ENCODE peak calls at places on chromosome 21, in five cellular contexts. One of them, this sample, is unnamed.
A peak's percentile ranks its signal among the peaks of the same experiment; 100 is the strongest.

GRCh38 chr21:38244885-38245869 is 11.6 kb upstream of the KCNJ15 start:
- DNase-seq in choroid plexus epithelial cell: peak; percentile 96
- DNase-seq in fibroblast of mammary gland: peak; percentile 100
- DNase-seq in uterus: no peak
- DNase-seq in HFF-Myc: peak; percentile 98
- DNase-seq in this sample: no peak

GRCh38 chr21:16954787-16955186 is 558.1 kb upstream of the CXADR start:
- DNase-seq in choroid plexus epithelial cell: no peak
- DNase-seq in fibroblast of mammary gland: no peak
- DNase-seq in uterus: no peak
- DNase-seq in HFF-Myc: no peak
- DNase-seq in this sample: no peak

GRCh38 chr21:32641715-32642698 is 29.8 kb upstream of the CFAP298 start:
- DNase-seq in choroid plexus epithelial cell: no peak
- DNase-seq in fibroblast of mammary gland: no peak
- DNase-seq in uterus: no peak
- DNase-seq in HFF-Myc: no peak
- DNase-seq in this sample: no peak

GRCh38 chr21:43877936-43878575 is 13.0 kb downstream of the AGPAT3 start:
- DNase-seq in choroid plexus epithelial cell: no peak
- DNase-seq in fibroblast of mammary gland: no peak
- DNase-seq in uterus: no peak
- DNase-seq in HFF-Myc: no peak
- DNase-seq in this sample: no peak

GRCh38 chr21:42552407-42553336 is 39.0 kb downstream of the SLC37A1 start:
- DNase-seq in choroid plexus epithelial cell: no peak
- DNase-seq in fibroblast of mammary gland: no peak
- DNase-seq in uterus: no peak
- DNase-seq in HFF-Myc: no peak
- DNase-seq in this sample: no peak

GRCh38 chr21:25561668-25562641 is 45.3 kb downstream of the MRPL39 start:
- DNase-seq in choroid plexus epithelial cell: peak; percentile 74
- DNase-seq in fibroblast of mammary gland: peak; percentile 71
- DNase-seq in uterus: peak; percentile 28
- DNase-seq in HFF-Myc: peak; percentile 30
- DNase-seq in this sample: peak; percentile 79

GRCh38 chr21:37986751-37987399 is 70.6 kb upstream of the KCNJ6 start:
- DNase-seq in choroid plexus epithelial cell: no peak
- DNase-seq in fibroblast of mammary gland: no peak
- DNase-seq in uterus: no peak
- DNase-seq in HFF-Myc: no peak
- DNase-seq in this sample: no peak

GRCh38 chr21:25565272-25566199 is 41.7 kb downstream of the MRPL39 start:
- DNase-seq in choroid plexus epithelial cell: no peak
- DNase-seq in fibroblast of mammary gland: no peak
- DNase-seq in uterus: no peak
- DNase-seq in HFF-Myc: no peak
- DNase-seq in this sample: no peak

GRCh38 chr21:19048088-19048672 is 644.6 kb upstream of the TMPRSS15 start:
- DNase-seq in choroid plexus epithelial cell: no peak
- DNase-seq in fibroblast of mammary gland: no peak
- DNase-seq in uterus: no peak
- DNase-seq in HFF-Myc: no peak
- DNase-seq in this sample: no peak

GRCh38 chr21:39367783-39368182 is 18.9 kb upstream of the HMGN1 start:
- DNase-seq in choroid plexus epithelial cell: no peak
- DNase-seq in fibroblast of mammary gland: no peak
- DNase-seq in uterus: no peak
- DNase-seq in HFF-Myc: no peak
- DNase-seq in this sample: no peak

GRCh38 chr21:39375446-39375845 is 26.6 kb upstream of the HMGN1 start:
- DNase-seq in choroid plexus epithelial cell: no peak
- DNase-seq in fibroblast of mammary gland: no peak
- DNase-seq in uterus: no peak
- DNase-seq in HFF-Myc: no peak
- DNase-seq in this sample: no peak

GRCh38 chr21:39374046-39374445 is 25.2 kb upstream of the HMGN1 start:
- DNase-seq in choroid plexus epithelial cell: no peak
- DNase-seq in fibroblast of mammary gland: no peak
- DNase-seq in uterus: no peak
- DNase-seq in HFF-Myc: no peak
- DNase-seq in this sample: no peak

GRCh38 chr21:39377444-39378050 is 28.7 kb upstream of the HMGN1 start:
- DNase-seq in choroid plexus epithelial cell: no peak
- DNase-seq in fibroblast of mammary gland: no peak
- DNase-seq in uterus: no peak
- DNase-seq in HFF-Myc: no peak
- DNase-seq in this sample: no peak

GRCh38 chr21:39373634-39374033 is 24.7 kb upstream of the HMGN1 start:
- DNase-seq in choroid plexus epithelial cell: peak; percentile 80
- DNase-seq in fibroblast of mammary gland: peak; percentile 49
- DNase-seq in uterus: no peak
- DNase-seq in HFF-Myc: no peak
- DNase-seq in this sample: no peak
- TF ChIP-seq CTCF in choroid plexus epithelial cell: peak; percentile 72
- TF ChIP-seq CTCF in fibroblast of mammary gland: peak; percentile 40
- TF ChIP-seq CTCF in uterus: no peak
- TF ChIP-seq CTCF in HFF-Myc: peak; percentile 39
- TF ChIP-seq CTCF in this sample: no peak

GRCh38 chr21:15212214-15212613 is 147.4 kb upstream of the NRIP1 start:
- DNase-seq in choroid plexus epithelial cell: no peak
- DNase-seq in fibroblast of mammary gland: no peak
- DNase-seq in uterus: no peak
- DNase-seq in HFF-Myc: no peak
- DNase-seq in this sample: no peak

GRCh38 chr21:15209224-15209623 is 144.4 kb upstream of the NRIP1 start:
- DNase-seq in choroid plexus epithelial cell: no peak
- DNase-seq in fibroblast of mammary gland: no peak
- DNase-seq in uterus: no peak
- DNase-seq in HFF-Myc: no peak
- DNase-seq in this sample: no peak

GRCh38 chr21:15208787-15209186 is 144.0 kb upstream of the NRIP1 start:
- DNase-seq in choroid plexus epithelial cell: no peak
- DNase-seq in fibroblast of mammary gland: no peak
- DNase-seq in uterus: no peak
- DNase-seq in HFF-Myc: no peak
- DNase-seq in this sample: no peak

GRCh38 chr21:15211491-15212133 is 146.8 kb upstream of the NRIP1 start:
- DNase-seq in choroid plexus epithelial cell: no peak
- DNase-seq in fibroblast of mammary gland: no peak
- DNase-seq in uterus: no peak
- DNase-seq in HFF-Myc: no peak
- DNase-seq in this sample: no peak

DNA sequence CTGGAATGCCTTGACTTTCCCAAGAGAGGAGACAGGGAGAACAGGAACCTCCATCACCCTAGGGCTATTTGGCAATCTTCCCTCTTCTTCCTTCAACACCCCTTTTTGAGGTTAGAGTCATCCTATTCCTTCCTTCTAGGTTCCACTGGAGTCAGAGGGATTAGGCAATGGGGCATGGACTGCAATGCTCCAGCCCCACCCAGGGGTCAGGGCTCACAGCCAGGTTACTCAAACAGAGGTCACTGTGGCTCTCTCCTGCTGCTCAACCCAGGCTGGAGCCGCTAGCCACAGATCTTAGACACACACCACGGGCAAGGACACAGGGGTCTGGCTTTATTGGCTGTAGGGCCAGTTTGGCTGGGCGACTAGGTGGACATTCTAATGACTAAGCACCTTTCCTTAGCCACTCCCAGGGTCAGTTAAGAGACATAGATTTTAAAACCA is 145.5 kb upstream of the NRIP1 start:
- DNase-seq in choroid plexus epithelial cell: peak; percentile 27
- DNase-seq in fibroblast of mammary gland: peak; percentile 89
- DNase-seq in uterus: no peak
- DNase-seq in HFF-Myc: no peak
- DNase-seq in this sample: peak; percentile 75
- H3K4me3 ChIP-seq in choroid plexus epithelial cell: no peak overlapping the region
- H3K4me3 ChIP-seq in fibroblast of mammary gland: no peak overlapping the region
- H3K4me3 ChIP-seq in uterus: no peak overlapping the region
- H3K4me3 ChIP-seq in HFF-Myc: no peak overlapping the region
- H3K4me3 ChIP-seq in this sample: no peak overlapping the region

GRCh38 chr21:45740491-45741357 is 97.2 kb downstream of the PCBP3 start:
- DNase-seq in choroid plexus epithelial cell: no peak
- DNase-seq in fibroblast of mammary gland: peak; percentile 24
- DNase-seq in uterus: no peak
- DNase-seq in HFF-Myc: no peak
- DNase-seq in this sample: no peak
- TF ChIP-seq CTCF in choroid plexus epithelial cell: peak; percentile 16
- TF ChIP-seq CTCF in fibroblast of mammary gland: no peak
- TF ChIP-seq CTCF in uterus: no peak
- TF ChIP-seq CTCF in HFF-Myc: no peak
- TF ChIP-seq CTCF in this sample: no peak

DNA sequence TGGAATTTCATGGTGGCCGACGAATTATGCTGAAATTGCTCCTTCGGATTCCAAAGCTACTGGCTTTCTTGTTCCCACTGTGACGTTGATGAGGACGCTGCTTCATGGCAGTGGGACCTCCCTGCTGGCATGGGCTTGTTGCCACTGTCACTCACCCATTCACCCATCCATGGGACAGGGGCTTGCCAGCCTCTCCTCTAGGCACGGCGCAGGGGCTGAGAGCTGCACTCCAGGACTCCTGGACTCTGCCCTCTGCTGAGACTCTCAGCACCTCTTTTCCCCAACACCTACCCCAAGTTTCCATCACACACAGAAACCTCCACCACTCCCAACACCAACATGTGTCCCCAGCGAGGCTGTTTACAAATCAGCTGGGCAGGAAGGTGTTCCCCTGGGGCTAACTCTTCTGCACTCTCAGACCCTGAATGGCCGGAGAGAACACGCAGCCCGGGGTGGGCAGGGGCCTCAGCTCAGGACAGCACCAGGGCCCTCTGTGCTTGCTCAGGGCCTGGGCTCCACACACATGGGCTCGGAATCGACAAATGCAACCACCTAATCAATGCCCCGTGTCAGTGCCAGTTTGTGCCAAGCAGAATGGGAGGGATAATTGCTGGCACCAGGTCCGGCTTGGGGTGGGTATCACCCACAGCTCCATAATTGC is 3.1 kb downstream of the ITGB2 start:
- DNase-seq in choroid plexus epithelial cell: no peak
- DNase-seq in fibroblast of mammary gland: no peak
- DNase-seq in uterus: no peak
- DNase-seq in HFF-Myc: no peak
- DNase-seq in this sample: no peak
- H3K4me3 ChIP-seq in choroid plexus epithelial cell: no peak overlapping the region
- H3K4me3 ChIP-seq in fibroblast of mammary gland: no peak overlapping the region
- H3K4me3 ChIP-seq in uterus: no peak overlapping the region
- H3K4me3 ChIP-seq in HFF-Myc: no peak overlapping the region
- H3K4me3 ChIP-seq in this sample: no peak overlapping the region

GRCh38 chr21:26844258-26845065 is 747 bp downstream of the ADAMTS1 start:
- DNase-seq in choroid plexus epithelial cell: peak; percentile 65
- DNase-seq in fibroblast of mammary gland: no peak
- DNase-seq in uterus: peak; percentile 61
- DNase-seq in HFF-Myc: no peak
- DNase-seq in this sample: peak; percentile 82

GRCh38 chr21:26846036-26846931 is 1.1 kb upstream of the ADAMTS1 start:
- DNase-seq in choroid plexus epithelial cell: peak; percentile 70
- DNase-seq in fibroblast of mammary gland: peak; percentile 83
- DNase-seq in uterus: peak; percentile 92
- DNase-seq in HFF-Myc: no peak
- DNase-seq in this sample: peak; percentile 92

GRCh38 chr21:26843912-26844257 is 1.3 kb downstream of the ADAMTS1 start:
- DNase-seq in choroid plexus epithelial cell: peak; percentile 94
- DNase-seq in fibroblast of mammary gland: peak; percentile 67
- DNase-seq in uterus: no peak
- DNase-seq in HFF-Myc: no peak
- DNase-seq in this sample: no peak

GRCh38 chr21:26845750-26846035 is 484 bp upstream of the ADAMTS1 start:
- DNase-seq in choroid plexus epithelial cell: peak; percentile 26
- DNase-seq in fibroblast of mammary gland: no peak
- DNase-seq in uterus: no peak
- DNase-seq in HFF-Myc: no peak
- DNase-seq in this sample: no peak

GRCh38 chr21:26845066-26845749 is at the start of gene ADAMTS1:
- DNase-seq in choroid plexus epithelial cell: peak; percentile 92
- DNase-seq in fibroblast of mammary gland: peak; percentile 88
- DNase-seq in uterus: peak; percentile 97
- DNase-seq in HFF-Myc: no peak
- DNase-seq in this sample: peak; percentile 98
- TF ChIP-seq CTCF in choroid plexus epithelial cell: peak; percentile 46
- TF ChIP-seq CTCF in fibroblast of mammary gland: no peak
- TF ChIP-seq CTCF in uterus: peak; percentile 35
- TF ChIP-seq CTCF in HFF-Myc: no peak
- TF ChIP-seq CTCF in this sample: no peak

GRCh38 chr21:31343030-31343510 is 991 bp downstream of the TIAM1 start:
- DNase-seq in choroid plexus epithelial cell: no peak
- DNase-seq in fibroblast of mammary gland: no peak
- DNase-seq in uterus: no peak
- DNase-seq in HFF-Myc: no peak
- DNase-seq in this sample: no peak

GRCh38 chr21:31343680-31344480 is at the start of gene TIAM1:
- DNase-seq in choroid plexus epithelial cell: peak; percentile 81
- DNase-seq in fibroblast of mammary gland: peak; percentile 84
- DNase-seq in uterus: no peak
- DNase-seq in HFF-Myc: no peak
- DNase-seq in this sample: peak; percentile 77

GRCh38 chr21:31340942-31341487 is 3.0 kb downstream of the TIAM1 start:
- DNase-seq in choroid plexus epithelial cell: no peak
- DNase-seq in fibroblast of mammary gland: no peak
- DNase-seq in uterus: no peak
- DNase-seq in HFF-Myc: no peak
- DNase-seq in this sample: no peak

GRCh38 chr21:31340499-31340898 is 3.6 kb downstream of the TIAM1 start:
- DNase-seq in choroid plexus epithelial cell: no peak
- DNase-seq in fibroblast of mammary gland: no peak
- DNase-seq in uterus: no peak
- DNase-seq in HFF-Myc: no peak
- DNase-seq in this sample: no peak

DNA sequence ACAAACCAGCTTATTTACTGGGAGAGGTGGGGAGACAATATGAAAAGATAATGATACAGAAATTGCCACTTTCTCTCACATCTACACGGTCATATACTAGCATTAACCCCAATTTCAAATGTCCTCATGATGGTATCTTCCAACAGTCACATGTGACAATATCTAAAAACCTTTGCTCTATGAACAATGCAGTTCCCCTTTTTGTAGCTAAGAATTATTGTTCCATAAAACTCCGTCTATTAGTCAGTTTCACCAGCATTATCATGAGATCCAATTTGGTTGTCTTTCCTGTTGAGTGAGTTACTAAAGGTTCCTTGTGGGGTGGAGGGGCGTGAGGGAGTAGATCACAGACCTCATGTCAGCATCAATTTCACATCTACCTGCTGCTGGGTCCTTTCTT is 1.7 kb downstream of the TIAM1 start:
- DNase-seq in choroid plexus epithelial cell: no peak
- DNase-seq in fibroblast of mammary gland: no peak
- DNase-seq in uterus: no peak
- DNase-seq in HFF-Myc: no peak
- DNase-seq in this sample: no peak
- H3K4me3 ChIP-seq in choroid plexus epithelial cell: no peak overlapping the region
- H3K4me3 ChIP-seq in fibroblast of mammary gland: no peak overlapping the region
- H3K4me3 ChIP-seq in uterus: no peak overlapping the region
- H3K4me3 ChIP-seq in HFF-Myc: no peak overlapping the region
- H3K4me3 ChIP-seq in this sample: no peak overlapping the region

GRCh38 chr21:34133802-34134201 is 60.4 kb downstream of the MRPS6 start:
- DNase-seq in choroid plexus epithelial cell: no peak
- DNase-seq in fibroblast of mammary gland: no peak
- DNase-seq in uterus: no peak
- DNase-seq in HFF-Myc: no peak
- DNase-seq in this sample: no peak
- TF ChIP-seq CTCF in choroid plexus epithelial cell: peak; percentile 46
- TF ChIP-seq CTCF in fibroblast of mammary gland: peak; percentile 28
- TF ChIP-seq CTCF in uterus: no peak
- TF ChIP-seq CTCF in HFF-Myc: peak; percentile 39
- TF ChIP-seq CTCF in this sample: no peak

GRCh38 chr21:41207401-41208388 is 39.7 kb downstream of the BACE2 start:
- DNase-seq in choroid plexus epithelial cell: peak; percentile 69
- DNase-seq in fibroblast of mammary gland: peak; percentile 89
- DNase-seq in uterus: peak; percentile 39
- DNase-seq in HFF-Myc: no peak
- DNase-seq in this sample: peak; percentile 82
- H3K4me3 ChIP-seq in choroid plexus epithelial cell: peak overlapping the region; percentile 20
- H3K4me3 ChIP-seq in fibroblast of mammary gland: no peak overlapping the region
- H3K4me3 ChIP-seq in uterus: no peak overlapping the region
- H3K4me3 ChIP-seq in HFF-Myc: no peak overlapping the region
- H3K4me3 ChIP-seq in this sample: peak overlapping the region; percentile 58

This sample was measured in coronary artery.